ENCODE peak calls at places on chromosomes 3 and 15, in four cellular contexts. Y, I, V and O are unnamed samples. For H3K4me1, the result is how much of the 10 kb centered on the place peaks cover.

GRCh38 chr3:157442729-157443128 is 6.1 kb downstream of the PTX3 start:
- DNase-seq in V (no peak), Y (no peak), I (no peak), O (no peak)

GRCh38 chr3:53222183-53222901 is 33.5 kb downstream of the TKT start:
- DNase-seq in I (no peak), Y (no peak), V (no peak), O (no peak)

GRCh38 chr3:53045784-53046170 is at the start of gene SFMBT1:
- DNase-seq in V (peak), I (peak), Y (peak), O (peak)

GRCh38 chr15:38758001-38758400 is 193.4 kb upstream of the RASGRP1 start:
- DNase-seq in I (no peak), Y (peak), V (no peak), O (no peak)

GRCh38 chr15:80308002-80308401 is 56.0 kb upstream of the CTXND1 start:
- DNase-seq in Y (peak), V (no peak), I (no peak), O (peak)

GRCh38 chr3:46449755-46450552 is 14.8 kb downstream of the LTF start:
- DNase-seq in V (no peak), I (no peak), Y (peak), O (peak)

GRCh38 chr15:39587910-39588530 is 7.1 kb downstream of the THBS1 start:
- DNase-seq in V (no peak), I (peak), Y (no peak), O (no peak)

GRCh38 chr15:51133140-51133630 is 38.5 kb upstream of the TNFAIP8L3 start:
- DNase-seq in I (no peak), V (no peak), Y (no peak), O (no peak)

GRCh38 chr15:38072507-38073277 is 138.3 kb downstream of the TMCO5A start:
- DNase-seq in V (peak), I (peak), Y (peak), O (peak)

DNA sequence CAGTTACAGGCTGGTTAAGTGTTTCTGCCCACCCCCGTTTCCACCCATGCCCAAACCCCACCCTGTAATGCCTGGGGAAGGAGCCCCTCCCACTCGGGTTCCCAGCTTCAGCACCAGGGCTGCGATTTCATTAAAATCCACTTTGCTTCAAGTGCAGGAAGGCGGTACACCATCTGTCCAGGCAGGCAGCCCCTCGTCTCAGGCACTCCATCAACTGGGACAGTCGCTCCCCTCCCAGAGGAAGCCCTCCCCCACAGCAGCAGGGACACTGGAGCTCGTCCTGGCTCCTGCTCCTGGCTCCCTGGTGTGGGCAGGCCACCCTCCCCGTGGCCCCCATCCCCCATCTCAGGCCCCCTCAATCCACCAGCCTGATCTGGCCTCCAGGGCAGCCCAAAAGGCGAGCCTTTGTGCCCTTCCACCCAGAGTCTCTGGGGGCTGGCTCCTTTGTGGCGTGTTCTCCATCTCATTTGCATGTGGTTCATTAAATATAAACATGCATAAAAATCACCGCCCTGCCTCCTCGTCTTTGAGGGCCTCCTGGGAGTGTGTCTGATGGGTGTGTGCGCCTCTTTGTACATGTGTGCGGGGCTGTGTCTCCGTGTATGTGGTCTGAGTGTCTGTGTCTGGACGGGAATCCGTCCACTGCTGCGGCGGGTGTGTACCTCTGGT is 32.4 kb downstream of the RNU5B-1 start:
- DNase-seq in I (no peak), V (no peak), Y (no peak), O (peak)
- H3K4me1 ChIP-seq in I (under half), V (under half), Y (under half), O (half or more)

DNA sequence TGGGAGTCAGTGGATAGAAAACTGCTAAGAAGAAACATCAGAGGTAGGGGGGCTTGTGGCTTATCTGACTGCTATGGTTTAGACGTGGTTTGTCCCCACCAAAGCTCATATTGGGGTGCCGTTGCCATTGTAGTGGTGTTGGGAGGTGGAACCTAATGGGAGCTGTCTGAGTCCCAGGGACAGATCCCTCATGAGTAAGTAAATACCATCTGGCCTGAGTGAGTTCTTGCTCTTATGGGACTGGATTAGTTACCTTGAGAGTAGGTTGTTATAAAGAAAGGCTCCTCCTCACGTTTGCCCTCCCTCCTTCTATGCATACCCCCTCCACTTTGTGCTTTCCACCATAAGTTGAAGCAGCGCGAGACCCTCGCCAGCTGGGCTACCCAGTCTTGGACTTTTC is 53.4 kb upstream of the VILL start:
- DNase-seq in I (no peak), Y (no peak), V (no peak), O (no peak)
- H3K4me1 ChIP-seq in I (half or more), Y (under half), V (under half), O (under half)

GRCh38 chr3:42187936-42188335 is 78.0 kb downstream of the CCK start:
- DNase-seq in I (no peak), V (no peak), Y (no peak), O (no peak)
- H3K4me1 ChIP-seq in I (under half), V (under half), Y (under half), O (under half)

GRCh38 chr3:101635954-101636798 is 40.8 kb downstream of the ZBTB11 start:
- DNase-seq in I (peak), V (peak), Y (peak), O (peak)
- H3K4me1 ChIP-seq in I (under half), V (under half), Y (under half), O (under half)

GRCh38 chr15:100113351-100114075 is 228.3 kb downstream of the ADAMTS17 start:
- DNase-seq in V (no peak), Y (no peak), I (no peak), O (no peak)
- H3K4me1 ChIP-seq in V (under half), Y (under half), I (under half), O (under half)

GRCh38 chr3:99923873-99924272 is 106.2 kb downstream of the CMSS1 start:
- DNase-seq in V (no peak), Y (no peak), I (no peak), O (no peak)
- H3K4me1 ChIP-seq in V (under half), Y (under half), I (half or more), O (under half)

GRCh38 chr15:67116742-67117141 is 51.3 kb downstream of the SMAD3 start:
- DNase-seq in I (no peak), Y (peak), V (no peak), O (no peak)

GRCh38 chr15:67114846-67115521 is 49.6 kb downstream of the SMAD3 start:
- DNase-seq in V (no peak), I (no peak), Y (no peak), O (no peak)

GRCh38 chr15:67114046-67114445 is 48.6 kb downstream of the SMAD3 start:
- DNase-seq in I (no peak), Y (no peak), V (no peak), O (no peak)

GRCh38 chr15:67117356-67117755 is 52.0 kb downstream of the SMAD3 start:
- DNase-seq in Y (no peak), I (no peak), V (no peak), O (no peak)

DNA sequence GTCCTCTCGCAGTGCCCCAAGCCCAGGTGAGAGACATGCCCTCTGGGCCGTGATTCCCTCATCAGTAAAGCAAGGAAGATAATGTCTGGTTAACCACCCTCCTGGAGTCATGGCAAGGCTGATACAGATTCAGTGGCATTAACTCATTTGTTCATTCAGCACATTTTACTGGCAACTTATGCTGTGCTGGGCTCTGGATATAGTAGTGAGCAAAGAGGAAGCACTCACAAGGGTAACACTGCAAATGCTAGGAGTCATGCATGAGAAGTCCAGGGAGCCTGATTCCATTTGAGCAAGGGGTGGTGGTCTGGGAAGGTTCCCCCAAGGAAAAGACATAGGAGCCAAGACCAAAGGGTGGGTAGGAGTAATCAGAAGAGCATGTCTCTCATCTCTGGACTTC is 50.2 kb downstream of the SMAD3 start:
- DNase-seq in I (no peak), V (no peak), Y (no peak), O (no peak)
- H3K4me1 ChIP-seq in I (half or more), V (half or more), Y (half or more), O (under half)